ENCODE peak calls at places on chromosome 4, in ten cellular contexts. S is WTC11, T is HFFc6, R is osteocyte, B is GM06990, P is stomach, N is psoas muscle, Y is D721Med, D is nephron progenitor cell, O is AG09309. X is an unnamed sample.

GRCh38 chr4:33837043-33837442 is 2407.3 kb downstream of the ARAP2 start:
- DNase-seq in Y (no peak), P (no peak), B (no peak), S (no peak), N (no peak), R (no peak), T (peak; percentile 80), D (no peak), O (peak; percentile 23), X (no peak)

GRCh38 chr4:83219991-83220360 is 64.6 kb downstream of the COQ2 start:
- DNase-seq in B (no peak), P (no peak), T (no peak), Y (no peak), R (no peak), O (no peak), N (no peak), D (no peak), S (no peak), X (no peak)

GRCh38 chr4:69056921-69057562 is 39.2 kb upstream of the UGT2B7 start:
- DNase-seq in D (no peak), R (no peak), B (no peak), O (no peak), N (no peak), S (no peak), P (no peak), T (no peak), Y (no peak), X (no peak)

GRCh38 chr4:99834569-99834968 is 17.9 kb downstream of the DAPP1 start:
- DNase-seq in D (no peak), S (no peak), T (no peak), Y (no peak), P (no peak), B (no peak), N (no peak), R (no peak), O (no peak), X (no peak)

GRCh38 chr4:10688827-10689226 is 4.3 kb upstream of the CLNK start:
- DNase-seq in P (no peak), O (no peak), R (no peak), Y (no peak), N (no peak), D (no peak), T (no peak), S (no peak), B (no peak), X (no peak)

GRCh38 chr4:108355523-108356208 is 186.9 kb upstream of the LEF1 start:
- DNase-seq in D (no peak), S (no peak), B (no peak), T (no peak), P (no peak), O (no peak), N (no peak), R (no peak), Y (no peak), X (no peak)

GRCh38 chr4:18022572-18023039 is 1.1 kb upstream of the LCORL start:
- DNase-seq in T (no peak), N (no peak), P (no peak), Y (no peak), S (no peak), D (no peak), B (no peak), O (no peak), R (no peak), X (no peak)

GRCh38 chr4:183396187-183396738 is 48.2 kb upstream of the CDKN2AIP start:
- DNase-seq in O (no peak), N (no peak), B (no peak), S (no peak), D (no peak), P (no peak), Y (no peak), T (no peak), R (no peak), X (no peak)

GRCh38 chr4:187127456-187127855 is 403.8 kb upstream of the FAT1 start:
- DNase-seq in B (no peak), R (no peak), O (no peak), Y (no peak), D (no peak), P (no peak), N (no peak), T (no peak), S (no peak), X (no peak)

GRCh38 chr4:41256740-41257256 is at the start of gene UCHL1:
- DNase-seq in R (peak; percentile 93), O (peak; percentile 41), P (peak; percentile 26), Y (peak; percentile 47), B (peak; percentile 88), D (peak; percentile 92), S (peak; percentile 96), T (peak; percentile 78), N (peak; percentile 57), X (peak; percentile 93)

GRCh38 chr4:176193898-176194297 is 1.5 kb downstream of the SPATA4 start:
- DNase-seq in O (peak; percentile 71), N (no peak), P (no peak), Y (no peak), T (peak; percentile 89), S (no peak), D (no peak), B (no peak), R (no peak), X (no peak)

GRCh38 chr4:80798082-80798481 is 232.4 kb upstream of the BMP3 start:
- DNase-seq in S (no peak), N (no peak), T (no peak), B (no peak), D (no peak), R (no peak), O (no peak), P (no peak), Y (no peak), X (no peak)

GRCh38 chr4:133270021-133270570 is 121.0 kb downstream of the PCDH10 start:
- DNase-seq in B (no peak), N (no peak), S (no peak), O (no peak), T (no peak), P (no peak), R (no peak), Y (no peak), D (no peak), X (no peak)

GRCh38 chr4:37993806-37994205 is 33.6 kb downstream of the PTTG2 start:
- DNase-seq in B (no peak), O (no peak), P (no peak), N (no peak), Y (no peak), S (no peak), R (no peak), T (no peak), D (no peak), X (no peak)

GRCh38 chr4:36288727-36289126 is 7.3 kb downstream of the DTHD1 start:
- DNase-seq in R (no peak), O (no peak), Y (no peak), T (no peak), P (no peak), B (no peak), N (no peak), D (no peak), S (no peak), X (no peak)
- TF ChIP-seq CTCF in R (no peak), O (no peak), Y (no peak), T (no peak), P (no peak), B (no peak), N (no peak), D (no peak), S (no peak), X (no peak)

GRCh38 chr4:24163314-24163713 is 273.5 kb upstream of the PPARGC1A start:
- DNase-seq in T (no peak), R (no peak), N (no peak), Y (no peak), O (no peak), P (no peak), D (no peak), S (no peak), B (no peak), X (no peak)

GRCh38 chr4:24160358-24160757 is 270.5 kb upstream of the PPARGC1A start:
- DNase-seq in S (no peak), P (no peak), Y (no peak), B (no peak), N (no peak), R (no peak), O (no peak), D (no peak), T (no peak), X (no peak)

GRCh38 chr4:24158031-24158430 is 268.2 kb upstream of the PPARGC1A start:
- DNase-seq in Y (no peak), P (no peak), T (no peak), S (no peak), B (no peak), D (no peak), O (no peak), R (no peak), N (no peak), X (no peak)
- TF ChIP-seq CTCF in Y (no peak), P (no peak), T (no peak), S (no peak), B (no peak), D (no peak), O (no peak), R (no peak), N (no peak), X (no peak)

DNA sequence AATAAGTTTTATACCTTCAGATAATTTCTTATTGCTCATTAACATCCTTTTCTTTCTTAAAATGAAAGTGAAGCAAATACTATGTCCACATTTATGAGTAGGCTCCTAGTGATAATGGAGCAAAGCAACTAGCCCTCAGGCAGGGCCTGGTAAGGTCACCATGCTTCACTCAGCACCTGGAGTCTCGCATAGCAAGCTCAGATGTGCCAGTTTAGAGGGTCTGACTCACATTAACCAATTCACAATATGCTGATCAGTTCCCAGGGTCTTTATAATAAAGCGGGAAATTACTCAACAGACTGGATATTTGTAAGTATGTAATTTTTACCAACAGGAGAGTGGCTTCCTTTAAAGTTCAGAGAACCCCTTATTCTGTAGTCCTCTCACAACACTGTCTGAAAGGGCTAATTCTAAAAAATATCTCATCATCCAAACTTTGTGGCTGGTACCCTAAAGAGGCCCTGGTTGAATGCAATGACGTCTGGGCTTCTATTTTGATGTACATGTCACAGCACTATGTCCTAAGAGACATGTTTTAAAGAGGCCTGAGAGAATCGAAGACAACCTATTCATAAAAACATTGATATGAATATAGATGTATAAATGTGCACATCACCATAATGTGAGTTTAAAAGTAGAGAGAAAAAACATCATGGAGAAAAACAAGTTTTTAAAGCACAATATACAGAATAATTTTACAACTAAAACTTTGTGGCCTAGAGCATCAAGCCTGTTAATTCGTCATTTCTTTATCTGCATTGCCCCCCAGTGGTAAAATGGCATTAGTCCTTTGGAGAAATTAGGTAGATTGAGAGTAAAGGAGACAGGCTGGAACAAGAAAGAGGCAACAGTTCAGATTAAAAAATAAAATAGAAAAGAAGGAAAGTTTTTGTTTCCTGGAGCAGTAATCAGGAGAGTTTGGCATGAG is 44.3 kb downstream of the IL21 start:
- DNase-seq in Y (no peak), N (no peak), P (no peak), O (peak; percentile 25), R (no peak), T (peak; percentile 57), B (no peak), D (no peak), S (no peak), X (peak; percentile 36)
- TF ChIP-seq CTCF in Y (peak; percentile 75), N (peak; percentile 36), P (no peak), O (peak; percentile 61), R (peak; percentile 60), T (peak; percentile 81), B (peak; percentile 51), D (peak; percentile 47), S (peak; percentile 19), X (peak; percentile 33)

DNA sequence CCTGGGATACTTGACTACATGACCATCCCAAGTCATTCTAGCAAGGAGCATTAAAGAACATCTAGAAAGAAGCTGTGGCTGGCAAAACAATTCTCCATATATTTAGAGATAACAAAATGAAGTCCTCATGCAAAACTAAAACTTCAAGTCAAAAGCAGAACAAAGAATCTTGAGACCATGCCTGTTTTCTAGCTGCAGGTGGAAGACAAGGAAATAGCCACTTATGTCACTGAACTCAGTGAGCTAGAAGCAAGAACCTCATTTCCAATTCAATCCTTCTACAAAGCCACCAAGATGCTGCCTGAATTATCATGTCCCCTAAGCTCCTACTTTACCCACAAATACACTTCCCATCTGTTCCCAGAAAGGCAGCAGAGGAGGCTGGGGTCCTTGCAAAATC is 13.8 kb downstream of the USP46 start:
- DNase-seq in P (no peak), R (no peak), S (no peak), D (no peak), O (no peak), N (no peak), T (no peak), Y (no peak), B (peak; percentile 46), X (no peak)
- TF ChIP-seq CTCF in P (no peak), R (no peak), S (no peak), D (no peak), O (no peak), N (no peak), T (no peak), Y (no peak), B (no peak), X (no peak)

X was measured in endothelial cell.